ENCODE peak calls at places on chromosome 1, in five cellular contexts. V, S, B, P and F are unnamed samples.

GRCh38 chr1:93365813-93366212 is 20.1 kb downstream of the DR1 start:
- DNase-seq in V (no peak), S (no peak), B (no peak), P (no peak), F (no peak)

GRCh38 chr1:170133663-170134062 is 12.1 kb upstream of the NTMT2 start:
- DNase-seq in V (no peak), S (no peak), B (no peak), P (no peak), F (no peak)

GRCh38 chr1:167922023-167922422 is 8.1 kb upstream of the ADCY10 start:
- DNase-seq in V (peak), S (peak), B (no peak), P (peak), F (no peak)

GRCh38 chr1:230568008-230568407 is 74.3 kb upstream of the COG2 start:
- DNase-seq in V (peak), S (peak), B (peak), P (peak), F (no peak)

GRCh38 chr1:98426092-98426491 is 235.4 kb upstream of the SNX7 start:
- DNase-seq in V (no peak), S (no peak), B (no peak), P (no peak), F (no peak)

GRCh38 chr1:22781483-22781882 is 70.8 kb downstream of the EPHB2 start:
- DNase-seq in V (no peak), S (no peak), B (no peak), P (no peak), F (no peak)

GRCh38 chr1:40199126-40199525 is 37.9 kb downstream of the RLF start:
- DNase-seq in V (no peak), S (no peak), B (no peak), P (no peak), F (no peak)

GRCh38 chr1:230581446-230582079 is 60.7 kb upstream of the COG2 start:
- DNase-seq in V (no peak), S (no peak), B (no peak), P (no peak), F (no peak)

GRCh38 chr1:175163702-175164101 is 28.9 kb downstream of the KIAA0040 start:
- DNase-seq in V (no peak), S (no peak), B (no peak), P (no peak), F (no peak)

GRCh38 chr1:71783096-71783495 is 499.2 kb downstream of the NEGR1 start:
- DNase-seq in V (no peak), S (no peak), B (no peak), P (no peak), F (no peak)

GRCh38 chr1:151606384-151606783 is 5.5 kb upstream of the SNX27 start:
- DNase-seq in V (peak), S (no peak), B (no peak), P (no peak), F (no peak)

GRCh38 chr1:11874624-11875023 is 15.9 kb upstream of the NPPB start:
- DNase-seq in V (no peak), S (no peak), B (no peak), P (no peak), F (no peak)

GRCh38 chr1:33119532-33120217 is 38.7 kb downstream of the AZIN2 start:
- DNase-seq in V (no peak), S (peak), B (no peak), P (peak), F (no peak)

GRCh38 chr1:192869308-192869940 is 60.6 kb downstream of the RGS2 start:
- DNase-seq in V (no peak), S (no peak), B (no peak), P (no peak), F (no peak)

GRCh38 chr1:76374111-76374510 is 299.6 kb downstream of the ST6GALNAC3 start:
- DNase-seq in V (no peak), S (no peak), B (no peak), P (no peak), F (no peak)

GRCh38 chr1:201044119-201044518 is 20.6 kb upstream of the KIF21B start:
- DNase-seq in V (no peak), S (no peak), B (no peak), P (no peak), F (no peak)

GRCh38 chr1:115492880-115493279 is 148.9 kb upstream of the VANGL1 start:
- DNase-seq in V (peak), S (peak), B (no peak), P (peak), F (no peak)

GRCh38 chr1:23273450-23274133 is 56.3 kb upstream of the HTR1D start:
- DNase-seq in V (peak), S (peak), B (peak), P (peak), F (no peak)

GRCh38 chr1:40987439-40988276 is 8.2 kb downstream of the CTPS1 start:
- DNase-seq in V (no peak), S (no peak), B (no peak), P (no peak), F (no peak)

GRCh38 chr1:247332215-247332900 is 691 bp upstream of the ZNF496 start:
- DNase-seq in V (peak), S (peak), B (no peak), P (peak), F (no peak)

GRCh38 chr1:209710098-209710497 is 5.5 kb downstream of the HSD11B1 start:
- DNase-seq in V (peak), S (no peak), B (no peak), P (no peak), F (no peak)

GRCh38 chr1:32619701-32620485 is 30.5 kb downstream of the ZBTB8OS start:
- DNase-seq in V (peak), S (peak), B (no peak), P (no peak), F (no peak)

GRCh38 chr1:52305417-52306226 is 60.4 kb downstream of the CC2D1B start:
- DNase-seq in V (no peak), S (no peak), B (no peak), P (no peak), F (no peak)

GRCh38 chr1:226674892-226675719 is 64.0 kb downstream of the ITPKB start:
- DNase-seq in V (no peak), S (no peak), B (no peak), P (no peak), F (peak)

GRCh38 chr1:200242379-200243041 is 167.3 kb downstream of the ZNF281 start:
- DNase-seq in V (peak), S (no peak), B (no peak), P (peak), F (no peak)

GRCh38 chr1:151131832-151132675 is 14.4 kb downstream of the SEMA6C start:
- DNase-seq in V (peak), S (no peak), B (no peak), P (no peak), F (no peak)

GRCh38 chr1:1390675-1391074 is 8.5 kb downstream of the CCNL2 start:
- DNase-seq in V (no peak), S (no peak), B (no peak), P (no peak), F (no peak)

GRCh38 chr1:24572301-24572700 is 16.4 kb downstream of the NCMAP start:
- DNase-seq in V (no peak), S (no peak), B (no peak), P (no peak), F (no peak)

GRCh38 chr1:81160696-81161095 is 640.0 kb upstream of the ADGRL2 start:
- DNase-seq in V (no peak), S (no peak), B (no peak), P (no peak), F (no peak)

GRCh38 chr1:41626146-41626545 is 141.7 kb upstream of the EDN2 start:
- DNase-seq in V (peak), S (peak), B (no peak), P (peak), F (no peak)

GRCh38 chr1:66311092-66311491 is 222.9 kb upstream of the SGIP1 start:
- DNase-seq in V (peak), S (no peak), B (no peak), P (no peak), F (no peak)

GRCh38 chr1:63799810-63800209 is 26.0 kb downstream of the ROR1 start:
- DNase-seq in V (no peak), S (peak), B (peak), P (peak), F (no peak)

GRCh38 chr1:30262158-30262557 is 461.2 kb downstream of the MATN1 start:
- DNase-seq in V (no peak), S (no peak), B (no peak), P (no peak), F (no peak)

DNA sequence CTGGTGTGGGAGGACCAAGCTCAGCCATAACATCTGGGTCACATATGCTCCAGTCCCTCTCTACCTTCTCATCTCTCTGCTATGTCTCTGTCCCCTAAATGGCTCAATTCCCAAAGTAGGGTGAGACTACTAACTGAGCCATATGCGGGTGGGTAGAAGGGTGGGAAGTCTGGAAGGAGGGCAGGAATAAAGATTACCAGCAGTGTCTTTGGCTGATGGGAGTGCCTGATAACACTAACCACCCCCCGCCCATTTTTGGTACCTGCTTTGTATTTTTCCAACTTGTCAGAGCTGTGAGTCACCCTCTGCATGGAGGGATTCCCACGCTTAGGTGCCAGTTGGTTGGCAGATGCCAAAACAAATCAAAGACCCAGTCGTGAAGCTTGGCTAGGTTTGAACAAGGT is 14.9 kb upstream of the SSBP3 start:
- DNase-seq in V (no peak), S (peak), B (no peak), P (peak), F (no peak)
- TF ChIP-seq CTCF in V (no peak), S (no peak), B (no peak), P (no peak), F (no peak)

GRCh38 chr1:85580046-85580411 is 532 bp upstream of the CCN1 start:
- DNase-seq in V (peak), S (peak), B (peak), P (peak), F (no peak)

GRCh38 chr1:85582687-85583354 is 2.3 kb downstream of the CCN1 start:
- DNase-seq in V (peak), S (peak), B (no peak), P (peak), F (no peak)

GRCh38 chr1:85583355-85584263 is 3.0 kb downstream of the CCN1 start:
- DNase-seq in V (no peak), S (no peak), B (no peak), P (no peak), F (no peak)

GRCh38 chr1:85581138-85581801 is 709 bp downstream of the CCN1 start:
- DNase-seq in V (peak), S (peak), B (no peak), P (peak), F (no peak)

DNA sequence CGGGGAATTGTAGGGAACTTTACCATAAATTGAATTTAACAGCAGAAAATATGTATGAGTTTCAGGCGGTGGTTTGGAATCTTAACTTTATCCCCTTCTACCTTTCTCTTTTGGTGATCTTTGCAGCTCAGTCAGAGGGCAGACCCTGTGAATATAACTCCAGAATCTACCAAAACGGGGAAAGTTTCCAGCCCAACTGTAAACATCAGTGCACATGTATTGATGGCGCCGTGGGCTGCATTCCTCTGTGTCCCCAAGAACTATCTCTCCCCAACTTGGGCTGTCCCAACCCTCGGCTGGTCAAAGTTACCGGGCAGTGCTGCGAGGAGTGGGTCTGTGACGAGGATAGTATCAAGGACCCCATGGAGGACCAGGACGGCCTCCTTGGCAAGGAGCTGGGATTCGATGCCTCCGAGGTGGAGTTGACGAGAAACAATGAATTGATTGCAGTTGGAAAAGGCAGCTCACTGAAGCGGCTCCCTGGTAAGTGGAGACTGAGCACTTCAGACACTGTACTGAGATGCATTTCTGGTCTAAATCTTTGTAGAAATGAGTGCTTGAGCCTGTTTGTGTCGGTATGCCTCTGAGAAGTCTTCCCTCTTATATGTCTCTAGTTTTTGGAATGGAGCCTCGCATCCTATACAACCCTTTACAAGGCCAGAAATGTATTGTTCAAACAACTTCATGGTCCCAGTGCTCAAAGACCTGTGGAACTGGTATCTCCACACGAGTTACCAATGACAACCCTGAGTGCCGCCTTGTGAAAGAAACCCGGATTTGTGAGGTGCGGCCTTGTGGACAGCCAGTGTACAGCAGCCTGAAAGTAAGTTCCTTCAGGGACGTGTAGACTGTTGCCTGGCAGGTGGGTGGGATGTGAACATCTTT is 1.5 kb downstream of the CCN1 start:
- DNase-seq in V (peak), S (peak), B (no peak), P (peak), F (peak)
- H3K4me3 ChIP-seq in V (peak), S (peak), B (peak), P (peak), F (peak)

DNA sequence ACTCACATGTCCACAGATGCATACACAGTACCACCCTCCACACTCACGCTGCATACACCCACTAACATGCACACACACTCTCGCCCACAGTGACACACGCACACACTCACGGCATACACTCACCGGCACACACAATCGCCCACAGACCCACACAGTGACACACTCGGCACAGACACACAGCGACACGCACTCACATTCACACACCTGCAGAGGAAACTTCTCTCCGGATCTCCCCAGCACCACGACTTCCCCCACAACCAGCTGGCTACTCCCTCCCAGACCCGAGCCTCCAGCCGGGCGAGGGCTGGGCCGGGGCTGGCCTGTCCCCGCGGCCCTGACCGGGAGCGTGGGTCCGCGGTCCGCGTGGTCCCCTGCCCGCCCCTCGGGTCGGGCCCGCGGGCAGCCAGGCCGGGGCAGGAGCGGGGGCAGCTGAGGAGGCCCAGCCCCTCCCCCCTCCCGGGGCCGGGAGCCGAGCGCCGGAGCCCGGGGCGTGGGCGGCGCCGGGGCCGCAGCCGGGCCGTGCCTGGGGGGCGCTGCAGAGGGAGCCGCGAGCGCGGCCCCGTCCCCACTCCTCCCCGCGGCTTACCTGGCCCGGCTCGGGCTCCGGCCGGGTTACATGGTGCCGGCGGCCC is 469 bp downstream of the DLGAP3 start:
- DNase-seq in V (no peak), S (no peak), B (no peak), P (no peak), F (no peak)
- TF ChIP-seq CTCF in V (no peak), S (no peak), B (no peak), P (no peak), F (no peak)

DNA sequence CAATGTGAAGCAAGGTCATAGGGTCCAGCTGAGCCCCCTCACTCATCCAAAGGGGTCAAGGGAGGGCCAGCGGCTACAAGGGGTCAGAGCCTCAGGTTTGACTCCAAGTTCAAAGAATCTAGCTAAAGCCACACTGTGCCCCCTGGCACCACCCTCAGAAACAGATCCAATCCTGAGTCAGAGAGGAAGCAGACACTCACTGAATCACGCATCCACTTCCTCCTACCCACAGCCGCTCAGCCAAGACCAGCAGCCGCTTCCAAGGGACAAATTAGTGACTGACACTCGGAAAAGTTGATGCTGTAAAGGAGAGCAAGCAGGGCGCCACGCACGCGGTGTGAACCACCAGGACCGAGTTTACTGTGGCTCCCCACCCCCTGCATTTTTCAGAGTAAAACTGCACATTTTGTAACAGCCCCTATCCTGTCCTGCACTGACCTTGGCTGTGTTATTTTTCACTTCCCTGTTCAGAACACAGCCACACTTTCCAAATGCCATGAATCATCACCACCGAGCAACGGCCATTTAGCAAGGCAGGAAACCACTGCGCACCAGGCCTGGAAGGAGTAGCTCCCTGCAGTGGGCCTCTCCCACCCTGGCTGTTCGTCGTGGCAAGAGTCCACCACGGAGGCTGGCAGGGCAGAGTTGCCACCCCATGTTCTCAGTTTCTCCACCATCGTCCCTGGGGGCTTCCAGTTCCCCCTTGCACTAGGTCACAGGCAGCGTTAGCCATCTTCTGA is 147.8 kb downstream of the TOMM20 start:
- DNase-seq in V (peak), S (peak), B (peak), P (peak), F (no peak)
- H3K4me3 ChIP-seq in V (peak), S (peak), B (no peak), P (no peak), F (no peak)